ENCODE peak calls at places on chromosomes 11 and 22, in four cellular contexts. Z, K, H and J are unnamed samples. For H3K4me1, the result is how much of the 10 kb centered on the place peaks cover.

GRCh38 chr11:30499940-30500339 is 86.2 kb downstream of the MPPED2 start:
- DNase-seq in K (no peak), H (no peak), Z (no peak), J (no peak)

GRCh38 chr11:1077033-1077416 is 2.4 kb downstream of the MUC2 start:
- DNase-seq in H (no peak), K (no peak), Z (peak), J (no peak)

GRCh38 chr11:129637473-129637872 is 178.2 kb upstream of the TMEM45B start:
- DNase-seq in K (peak), Z (no peak), H (no peak), J (no peak)

GRCh38 chr11:74397531-74398243 is 546 bp downstream of the PGM2L1 start:
- DNase-seq in H (no peak), K (peak), Z (no peak), J (no peak)

GRCh38 chr11:21429401-21429800 is 760.0 kb downstream of the NELL1 start:
- DNase-seq in Z (no peak), K (no peak), H (no peak), J (no peak)

GRCh38 chr11:86182976-86183584 is 61.5 kb upstream of the EED start:
- DNase-seq in Z (no peak), H (no peak), K (peak), J (no peak)

GRCh38 chr11:132122701-132123100 is 752.3 kb downstream of the NTM start:
- DNase-seq in H (no peak), K (peak), Z (no peak), J (no peak)

GRCh38 chr11:70660059-70660888 is 261.9 kb downstream of the CTTN start:
- DNase-seq in K (no peak), Z (no peak), H (no peak), J (no peak)

GRCh38 chr22:39148727-39149535 is 3.5 kb downstream of the CBX7 start:
- DNase-seq in Z (peak), K (no peak), H (peak), J (peak)

GRCh38 chr11:130487390-130488186 is 39.1 kb downstream of the ADAMTS15 start:
- DNase-seq in K (no peak), H (no peak), Z (no peak), J (no peak)

GRCh38 chr22:22553735-22554134 is 5.3 kb downstream of the PRAME start:
- DNase-seq in H (no peak), Z (no peak), K (no peak), J (no peak)

GRCh38 chr11:44595964-44596381 is 30.5 kb downstream of the CD82 start:
- DNase-seq in K (no peak), H (peak), Z (peak), J (no peak)

GRCh38 chr11:104541706-104542105 is 356.6 kb downstream of the CASP12 start:
- DNase-seq in Z (no peak), K (no peak), H (no peak), J (no peak)

GRCh38 chr11:70099578-70100282 is 21.6 kb downstream of the ANO1 start:
- DNase-seq in H (no peak), Z (no peak), K (peak), J (no peak)

GRCh38 chr11:120217941-120218694 is 7.3 kb downstream of the OAF start:
- DNase-seq in K (no peak), Z (no peak), H (no peak), J (no peak)

GRCh38 chr11:86741489-86742435 is 58.6 kb upstream of the PRSS23 start:
- DNase-seq in K (peak), Z (no peak), H (no peak), J (no peak)

GRCh38 chr11:128484172-128484571 is 103.2 kb downstream of the ETS1 start:
- DNase-seq in K (no peak), Z (no peak), H (no peak), J (no peak)

GRCh38 chr11:71102251-71102995 is 150.0 kb downstream of the SHANK2 start:
- DNase-seq in K (no peak), H (no peak), Z (no peak), J (no peak)

DNA sequence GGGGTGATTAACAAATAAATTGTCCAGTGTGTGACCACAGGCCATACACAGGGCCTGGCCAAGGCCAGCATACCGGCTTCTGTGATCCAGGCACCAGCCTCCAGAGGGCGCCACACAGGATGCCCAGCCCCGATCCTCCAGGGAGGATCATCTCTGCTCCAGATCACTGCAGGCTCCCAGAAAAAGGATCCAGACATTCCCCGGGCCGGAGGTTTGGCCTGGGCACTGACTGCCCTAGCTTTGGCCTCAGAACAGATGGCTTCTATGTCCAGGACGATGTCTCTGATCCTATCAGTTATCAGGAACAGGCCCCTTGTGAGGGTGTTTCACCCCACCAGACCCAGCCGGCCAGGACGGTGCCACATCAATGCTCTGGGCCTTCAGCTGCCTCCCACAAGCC is 74.5 kb upstream of the LMO1 start:
- DNase-seq in K (peak), H (no peak), Z (peak), J (no peak)
- TF ChIP-seq CTCF in K (peak), H (peak), Z (no peak), J (no peak)

GRCh38 chr11:22725079-22725478 is 58.7 kb downstream of the GAS2 start:
- DNase-seq in H (no peak), K (peak), Z (no peak), J (no peak)
- H3K4me1 ChIP-seq in H (under half), K (under half), Z (under half), J (under half)

GRCh38 chr11:7844986-7845385 is 48.2 kb upstream of the OR5P2 start:
- DNase-seq in H (no peak), K (no peak), Z (no peak), J (no peak)

GRCh38 chr11:7846003-7846402 is 49.3 kb upstream of the OR5P2 start:
- DNase-seq in H (no peak), Z (no peak), K (peak), J (no peak)

GRCh38 chr11:7844521-7844920 is 47.8 kb upstream of the OR5P2 start:
- DNase-seq in H (no peak), K (no peak), Z (no peak), J (no peak)

GRCh38 chr11:7840580-7840979 is 43.8 kb upstream of the OR5P2 start:
- DNase-seq in Z (no peak), K (no peak), H (no peak), J (no peak)
- H3K27ac ChIP-seq in Z (no peak), K (no peak), H (no peak), J (no peak)

DNA sequence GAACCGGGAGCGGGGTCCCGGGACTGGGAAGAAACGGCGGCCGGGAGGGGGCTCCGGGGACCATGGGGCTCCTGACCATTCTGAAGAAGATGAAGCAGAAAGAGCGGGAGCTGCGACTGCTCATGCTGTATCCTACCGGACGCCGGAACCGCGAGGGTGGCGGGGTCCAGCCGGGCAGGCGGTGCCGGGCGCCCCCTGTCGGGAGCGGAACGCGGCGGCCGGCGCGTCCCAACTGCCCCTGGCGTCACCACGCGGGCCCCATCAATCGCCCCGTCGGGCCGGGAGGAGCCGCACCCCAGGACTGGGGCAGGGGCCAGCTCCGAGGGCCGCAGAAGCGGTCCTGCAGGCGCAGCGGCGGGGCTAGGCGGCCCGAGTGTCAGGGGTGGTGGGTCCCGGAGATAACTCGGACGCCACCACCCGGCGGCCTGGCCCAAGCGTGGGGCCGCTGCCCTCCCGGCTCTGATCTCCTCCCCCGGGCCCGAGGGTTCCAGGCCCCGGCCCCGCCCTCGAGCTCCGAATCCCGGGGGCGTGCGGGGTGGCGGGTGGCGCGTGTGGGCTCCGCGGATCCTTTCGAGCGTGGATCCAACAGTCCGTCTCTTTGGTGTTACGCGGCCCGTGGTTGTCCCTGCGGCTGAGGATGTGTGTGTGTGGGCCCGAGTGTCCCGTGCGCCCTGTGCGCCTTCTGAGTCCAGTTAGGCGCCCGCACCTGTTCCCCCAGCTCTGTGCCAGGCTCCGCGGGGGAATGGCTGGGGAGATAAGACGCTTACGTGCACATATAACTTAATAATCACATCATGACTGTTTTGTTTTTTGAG is at the start of gene ARL2:
- DNase-seq in K (no peak), Z (no peak), H (peak), J (no peak)
- TF ChIP-seq CTCF in K (peak), Z (peak), H (peak), J (peak)

GRCh38 chr22:36715647-36716046 is 12.1 kb upstream of the CACNG2 start:
- DNase-seq in H (no peak), Z (no peak), K (no peak), J (no peak)
- H3K4me1 ChIP-seq in H (under half), Z (under half), K (under half), J (under half)

DNA sequence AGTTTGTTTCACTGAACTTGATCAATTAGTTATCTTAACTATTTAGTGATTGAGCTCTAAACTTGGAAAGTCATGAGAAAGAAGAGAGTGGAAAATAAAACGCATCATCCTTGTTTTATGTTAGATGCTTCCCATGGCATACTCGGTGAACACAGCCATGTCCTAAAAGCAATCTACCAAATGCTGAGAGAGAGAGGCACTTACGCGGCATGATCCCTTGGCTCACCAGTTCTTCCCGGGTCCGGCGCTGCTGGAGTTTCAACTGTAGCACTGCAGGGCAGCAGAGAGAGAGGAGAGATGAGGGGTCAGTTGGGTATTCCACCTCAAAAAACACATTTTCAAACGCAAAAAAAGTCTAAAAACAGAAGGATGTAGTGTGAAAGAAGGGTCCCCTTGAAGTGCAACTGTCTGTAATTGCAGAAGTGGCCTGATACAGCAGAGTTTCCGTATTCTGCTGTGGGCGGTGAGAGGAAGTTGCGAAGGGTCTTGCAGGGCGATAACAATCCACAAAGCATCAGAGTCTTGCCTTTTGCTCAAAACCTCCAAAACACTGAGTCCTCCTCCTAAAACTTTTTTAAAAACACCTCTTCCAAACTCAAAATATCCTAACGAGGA is 92.7 kb downstream of the SGSM3 start:
- DNase-seq in K (no peak), H (no peak), Z (no peak), J (no peak)
- H3K27ac ChIP-seq in K (no peak), H (no peak), Z (no peak), J (no peak)

DNA sequence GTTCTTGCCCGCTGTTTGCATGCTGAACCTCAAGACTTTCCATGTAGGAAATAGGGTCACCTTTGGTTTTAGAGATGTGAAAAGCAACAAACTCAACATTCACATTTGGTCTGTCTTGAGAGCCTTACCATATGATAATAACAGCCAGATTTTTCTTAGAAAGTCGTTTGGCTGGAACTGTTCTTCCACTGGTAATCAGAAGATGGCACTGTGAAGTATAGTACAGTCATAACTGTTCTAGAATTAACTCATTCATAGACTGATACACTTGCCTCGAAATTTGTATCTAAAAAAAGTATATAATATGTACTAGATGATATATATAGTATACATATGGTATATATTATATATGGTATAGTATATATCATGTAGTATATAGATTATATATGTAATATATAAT is 12.3 kb downstream of the LUZP2 start:
- DNase-seq in K (peak), Z (no peak), H (no peak), J (no peak)
- TF ChIP-seq CTCF in K (peak), Z (no peak), H (no peak), J (no peak)